ENCODE peak calls at places on chromosomes 1 and 21, in four cellular contexts. One of them, this sample, is unnamed.

GRCh38 chr1:41341365-41341683 is 19.9 kb upstream of the FOXO6 start:
- DNase-seq in heart right ventricle: no peak
- DNase-seq in hepatocyte: no peak
- DNase-seq in fibroblast of the aortic adventitia: no peak
- DNase-seq in this sample: no peak

GRCh38 chr1:7388488-7389185 is 382.5 kb upstream of the VAMP3 start:
- DNase-seq in heart right ventricle: peak
- DNase-seq in hepatocyte: no peak
- DNase-seq in fibroblast of the aortic adventitia: peak
- DNase-seq in this sample: no peak

GRCh38 chr1:121586369-121587229 is 401.8 kb downstream of the SRGAP2C start:
- DNase-seq in heart right ventricle: no peak
- DNase-seq in hepatocyte: peak
- DNase-seq in fibroblast of the aortic adventitia: peak
- DNase-seq in this sample: peak

GRCh38 chr1:2523891-2524609 is 2.3 kb downstream of the PANK4 start:
- DNase-seq in heart right ventricle: no peak
- DNase-seq in hepatocyte: no peak
- DNase-seq in fibroblast of the aortic adventitia: no peak
- DNase-seq in this sample: no peak

GRCh38 chr21:15839026-15839425 is 109.2 kb downstream of the USP25 start:
- DNase-seq in heart right ventricle: no peak
- DNase-seq in hepatocyte: no peak
- DNase-seq in fibroblast of the aortic adventitia: no peak
- DNase-seq in this sample: no peak

GRCh38 chr1:55304306-55304705 is 89.1 kb upstream of the USP24 start:
- DNase-seq in heart right ventricle: no peak
- DNase-seq in hepatocyte: no peak
- DNase-seq in fibroblast of the aortic adventitia: no peak
- DNase-seq in this sample: no peak

GRCh38 chr21:44994581-44995171 is 54.8 kb downstream of the SLX9 start:
- DNase-seq in heart right ventricle: peak
- DNase-seq in hepatocyte: no peak
- DNase-seq in fibroblast of the aortic adventitia: no peak
- DNase-seq in this sample: no peak

GRCh38 chr1:41918450-41919043 is at the start of gene HIVEP3:
- DNase-seq in heart right ventricle: no peak
- DNase-seq in hepatocyte: no peak
- DNase-seq in fibroblast of the aortic adventitia: peak
- DNase-seq in this sample: no peak

GRCh38 chr1:113684153-113684541 is 75.1 kb downstream of the PHTF1 start:
- DNase-seq in heart right ventricle: peak
- DNase-seq in hepatocyte: peak
- DNase-seq in fibroblast of the aortic adventitia: peak
- DNase-seq in this sample: peak
- H3K4me3 ChIP-seq in heart right ventricle: no peak
- H3K4me3 ChIP-seq in hepatocyte: no peak
- H3K4me3 ChIP-seq in fibroblast of the aortic adventitia: no peak
- H3K4me3 ChIP-seq in this sample: no peak

GRCh38 chr1:83512371-83513004 is 486.4 kb downstream of the TTLL7 start:
- DNase-seq in heart right ventricle: no peak
- DNase-seq in hepatocyte: no peak
- DNase-seq in fibroblast of the aortic adventitia: no peak
- DNase-seq in this sample: no peak
- H3K4me3 ChIP-seq in heart right ventricle: no peak
- H3K4me3 ChIP-seq in hepatocyte: no peak
- H3K4me3 ChIP-seq in fibroblast of the aortic adventitia: no peak
- H3K4me3 ChIP-seq in this sample: no peak

DNA sequence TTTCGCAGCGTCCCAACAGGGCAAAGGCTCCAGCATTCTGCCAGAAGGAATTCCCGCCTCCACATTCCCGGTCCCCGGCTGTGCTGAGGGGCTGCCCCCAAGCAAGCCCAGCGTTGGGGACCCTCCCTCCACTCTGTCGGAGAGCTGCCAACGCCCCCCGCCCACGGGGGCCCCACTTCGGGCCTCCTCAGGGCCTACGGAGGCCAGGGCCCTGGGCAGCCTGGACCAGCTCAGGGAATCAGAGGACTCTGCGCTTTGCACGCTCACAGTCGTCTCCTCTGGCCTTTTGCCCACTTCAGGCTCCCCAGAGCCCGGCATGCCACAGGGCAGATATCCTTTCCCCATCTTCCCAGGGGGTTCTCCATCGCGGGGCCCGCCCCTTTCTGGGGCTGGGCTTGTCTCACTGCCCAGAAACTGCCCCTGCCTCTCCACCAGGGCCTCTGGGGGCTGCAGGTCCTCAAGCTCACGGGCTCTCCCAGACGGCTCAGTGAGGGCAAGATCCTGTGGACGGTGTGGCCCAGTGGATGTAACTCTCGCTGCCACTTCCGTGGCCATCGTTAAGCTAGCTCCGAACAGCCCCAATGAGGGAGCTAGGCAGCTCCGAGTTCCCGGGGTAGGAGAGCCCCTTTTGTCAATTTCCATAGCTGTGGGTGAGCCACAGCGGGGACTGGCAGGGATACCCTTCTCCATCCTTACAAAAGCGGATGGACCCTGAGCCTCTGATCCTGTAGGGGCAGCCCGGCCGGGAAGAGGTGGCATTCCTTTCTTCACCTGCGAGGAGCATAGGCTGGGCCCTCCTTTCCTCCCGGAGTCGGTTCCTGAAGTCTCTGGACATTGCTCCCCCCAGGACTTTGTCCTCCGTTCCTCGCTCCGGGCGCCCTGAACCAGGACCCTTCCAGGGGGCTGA is 2.8 kb downstream of the ITPKB start:
- DNase-seq in heart right ventricle: peak
- DNase-seq in hepatocyte: no peak
- DNase-seq in fibroblast of the aortic adventitia: no peak
- DNase-seq in this sample: no peak
- H3K4me3 ChIP-seq in heart right ventricle: peak
- H3K4me3 ChIP-seq in hepatocyte: no peak
- H3K4me3 ChIP-seq in fibroblast of the aortic adventitia: no peak
- H3K4me3 ChIP-seq in this sample: no peak

DNA sequence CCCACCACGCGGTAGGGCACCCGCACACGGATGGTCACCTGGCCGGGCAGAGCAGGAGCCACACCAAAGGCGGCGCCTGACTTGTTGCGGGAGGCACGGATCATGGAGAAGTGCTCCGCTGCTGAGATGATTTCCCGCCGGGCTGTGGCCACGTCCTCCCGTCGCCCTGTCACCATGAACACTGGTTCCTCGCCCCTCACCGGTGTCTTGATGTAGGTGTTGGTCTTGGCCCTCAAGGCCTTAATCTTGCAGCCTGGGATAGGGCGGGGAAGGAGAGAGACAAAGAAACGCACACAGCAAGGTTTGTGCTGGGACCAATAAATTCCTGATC is 4.9 kb downstream of the MEX3A start:
- DNase-seq in heart right ventricle: no peak
- DNase-seq in hepatocyte: no peak
- DNase-seq in fibroblast of the aortic adventitia: no peak
- DNase-seq in this sample: no peak
- H3K4me3 ChIP-seq in heart right ventricle: no peak
- H3K4me3 ChIP-seq in hepatocyte: no peak
- H3K4me3 ChIP-seq in fibroblast of the aortic adventitia: no peak
- H3K4me3 ChIP-seq in this sample: no peak

GRCh38 chr1:15326691-15327530 is 79.9 kb downstream of the FHAD1 start:
- DNase-seq in heart right ventricle: no peak
- DNase-seq in hepatocyte: no peak
- DNase-seq in fibroblast of the aortic adventitia: peak
- DNase-seq in this sample: no peak
- H3K4me3 ChIP-seq in heart right ventricle: no peak
- H3K4me3 ChIP-seq in hepatocyte: no peak
- H3K4me3 ChIP-seq in fibroblast of the aortic adventitia: no peak
- H3K4me3 ChIP-seq in this sample: no peak

GRCh38 chr1:58942759-58943191 is 158.9 kb upstream of the JUN start:
- DNase-seq in heart right ventricle: no peak
- DNase-seq in hepatocyte: no peak
- DNase-seq in fibroblast of the aortic adventitia: no peak
- DNase-seq in this sample: peak
- H3K4me3 ChIP-seq in heart right ventricle: no peak
- H3K4me3 ChIP-seq in hepatocyte: no peak
- H3K4me3 ChIP-seq in fibroblast of the aortic adventitia: no peak
- H3K4me3 ChIP-seq in this sample: no peak

GRCh38 chr1:70997793-70998192 is 49.8 kb downstream of the PTGER3 start:
- DNase-seq in heart right ventricle: no peak
- DNase-seq in hepatocyte: no peak
- DNase-seq in fibroblast of the aortic adventitia: no peak
- DNase-seq in this sample: no peak

GRCh38 chr1:70990460-70991253 is 57.0 kb downstream of the PTGER3 start:
- DNase-seq in heart right ventricle: no peak
- DNase-seq in hepatocyte: no peak
- DNase-seq in fibroblast of the aortic adventitia: no peak
- DNase-seq in this sample: peak

GRCh38 chr1:70992521-70992920 is 55.1 kb downstream of the PTGER3 start:
- DNase-seq in heart right ventricle: no peak
- DNase-seq in hepatocyte: no peak
- DNase-seq in fibroblast of the aortic adventitia: no peak
- DNase-seq in this sample: no peak

GRCh38 chr1:70994753-70995152 is 52.9 kb downstream of the PTGER3 start:
- DNase-seq in heart right ventricle: no peak
- DNase-seq in hepatocyte: no peak
- DNase-seq in fibroblast of the aortic adventitia: no peak
- DNase-seq in this sample: no peak

GRCh38 chr1:70993841-70994240 is 53.8 kb downstream of the PTGER3 start:
- DNase-seq in heart right ventricle: no peak
- DNase-seq in hepatocyte: no peak
- DNase-seq in fibroblast of the aortic adventitia: no peak
- DNase-seq in this sample: no peak
- H3K4me3 ChIP-seq in heart right ventricle: no peak
- H3K4me3 ChIP-seq in hepatocyte: no peak
- H3K4me3 ChIP-seq in fibroblast of the aortic adventitia: no peak
- H3K4me3 ChIP-seq in this sample: no peak

GRCh38 chr1:168687796-168688195 is 41.2 kb downstream of the DPT start:
- DNase-seq in heart right ventricle: no peak
- DNase-seq in hepatocyte: peak
- DNase-seq in fibroblast of the aortic adventitia: no peak
- DNase-seq in this sample: no peak
- H3K4me3 ChIP-seq in heart right ventricle: no peak
- H3K4me3 ChIP-seq in hepatocyte: no peak
- H3K4me3 ChIP-seq in fibroblast of the aortic adventitia: no peak
- H3K4me3 ChIP-seq in this sample: no peak

GRCh38 chr1:209835782-209836298 is 8.1 kb downstream of the UTP25 start:
- DNase-seq in heart right ventricle: no peak
- DNase-seq in hepatocyte: no peak
- DNase-seq in fibroblast of the aortic adventitia: peak
- DNase-seq in this sample: no peak

GRCh38 chr1:209829716-209830115 is 1.9 kb downstream of the UTP25 start:
- DNase-seq in heart right ventricle: no peak
- DNase-seq in hepatocyte: no peak
- DNase-seq in fibroblast of the aortic adventitia: no peak
- DNase-seq in this sample: no peak

GRCh38 chr1:209830722-209831121 is 3.0 kb downstream of the UTP25 start:
- DNase-seq in heart right ventricle: no peak
- DNase-seq in hepatocyte: no peak
- DNase-seq in fibroblast of the aortic adventitia: no peak
- DNase-seq in this sample: no peak

GRCh38 chr1:209827384-209828261 is at the start of gene UTP25:
- DNase-seq in heart right ventricle: peak
- DNase-seq in hepatocyte: peak
- DNase-seq in fibroblast of the aortic adventitia: peak
- DNase-seq in this sample: peak

GRCh38 chr1:209831615-209832014 is 3.8 kb downstream of the UTP25 start:
- DNase-seq in heart right ventricle: no peak
- DNase-seq in hepatocyte: no peak
- DNase-seq in fibroblast of the aortic adventitia: peak
- DNase-seq in this sample: no peak
- H3K4me3 ChIP-seq in heart right ventricle: no peak
- H3K4me3 ChIP-seq in hepatocyte: no peak
- H3K4me3 ChIP-seq in fibroblast of the aortic adventitia: no peak
- H3K4me3 ChIP-seq in this sample: no peak